ENCODE peak calls at places on chromosomes 2 and 18, in seven cellular contexts. W, Y, E, P, O, V and B are unnamed samples.

GRCh38 chr2:177396630-177397460 is 4.3 kb downstream of the AGPS start:
- DNase-seq in V (no peak), O (no peak), P (no peak), W (peak), E (no peak), Y (no peak), B (no peak)

GRCh38 chr2:241315879-241316700 is at the start of gene SEPTIN2:
- DNase-seq in P (peak), O (peak), W (peak), Y (peak), E (no peak), V (peak), B (peak)

GRCh38 chr2:145108385-145108784 is 588.5 kb upstream of the ZEB2 start:
- DNase-seq in E (no peak), Y (no peak), V (no peak), W (no peak), O (no peak), P (no peak), B (no peak)

GRCh38 chr2:149375801-149376349 is 45.5 kb downstream of the LYPD6 start:
- DNase-seq in Y (no peak), W (peak), P (no peak), E (no peak), O (no peak), V (no peak), B (no peak)

GRCh38 chr18:49858309-49859005 is 45.1 kb upstream of the ACAA2 start:
- DNase-seq in O (peak), E (peak), V (peak), W (peak), Y (peak), P (peak), B (no peak)

GRCh38 chr2:208280234-208280633 is 14.2 kb downstream of the PIKFYVE start:
- DNase-seq in P (no peak), W (no peak), E (no peak), Y (no peak), V (no peak), O (no peak), B (no peak)

GRCh38 chr2:136065384-136065783 is 52.6 kb downstream of the CXCR4 start:
- DNase-seq in E (no peak), Y (no peak), V (no peak), P (no peak), O (no peak), W (peak), B (no peak)

GRCh38 chr2:126408671-126409070 is 247.3 kb upstream of the GYPC start:
- DNase-seq in W (no peak), E (no peak), P (no peak), V (no peak), O (no peak), Y (no peak), B (no peak)

GRCh38 chr2:9273496-9273895 is 66.9 kb downstream of the ASAP2 start:
- DNase-seq in E (no peak), P (no peak), W (no peak), O (no peak), Y (no peak), V (no peak), B (no peak)

GRCh38 chr18:71237636-71238035 is 948.8 kb downstream of the SOCS6 start:
- DNase-seq in P (no peak), E (no peak), Y (no peak), O (no peak), W (no peak), V (no peak), B (no peak)

GRCh38 chr18:58363767-58364540 is 264.9 kb downstream of the ALPK2 start:
- DNase-seq in Y (no peak), V (no peak), P (no peak), O (no peak), W (peak), E (no peak), B (no peak)

GRCh38 chr2:57397550-57398360 is 648.9 kb upstream of the VRK2 start:
- DNase-seq in E (no peak), W (no peak), P (peak), O (no peak), Y (no peak), V (no peak), B (peak)

GRCh38 chr18:13120967-13121586 is 97.5 kb upstream of the LDLRAD4 start:
- DNase-seq in V (no peak), W (peak), E (no peak), O (no peak), Y (no peak), P (no peak), B (no peak)

GRCh38 chr2:38454081-38454480 is 77.0 kb upstream of the ATL2 start:
- DNase-seq in E (no peak), P (no peak), Y (no peak), W (no peak), V (no peak), O (no peak), B (no peak)

GRCh38 chr2:43333656-43334144 is 107.3 kb upstream of the ZFP36L2 start:
- DNase-seq in E (no peak), V (no peak), W (peak), O (no peak), Y (no peak), P (no peak), B (no peak)

GRCh38 chr18:48578289-48578688 is 39.5 kb downstream of the CTIF start:
- DNase-seq in W (no peak), Y (no peak), O (no peak), V (no peak), P (no peak), E (no peak), B (no peak)

GRCh38 chr2:216519154-216519762 is 20.6 kb downstream of the RPL37A start:
- DNase-seq in V (no peak), E (no peak), O (peak), W (peak), P (peak), Y (peak), B (no peak)

GRCh38 chr2:110106642-110107041 is 9.0 kb downstream of the MALL start:
- DNase-seq in O (no peak), W (peak), Y (no peak), V (no peak), P (no peak), E (no peak), B (no peak)

GRCh38 chr2:168517801-168518200 is 61.7 kb downstream of the CERS6 start:
- DNase-seq in E (no peak), W (no peak), V (no peak), O (no peak), P (no peak), Y (no peak), B (no peak)

GRCh38 chr2:175373001-175373727 is 191.7 kb upstream of the ATP5MC3 start:
- DNase-seq in O (no peak), P (no peak), Y (no peak), V (no peak), W (peak), E (no peak), B (no peak)

GRCh38 chr18:22570492-22570891 is 152.8 kb upstream of the CTAGE1 start:
- DNase-seq in W (no peak), O (no peak), Y (no peak), P (no peak), V (no peak), E (no peak), B (no peak)

GRCh38 chr2:134120718-134121630 is 132.9 kb upstream of the MGAT5 start:
- DNase-seq in Y (peak), E (peak), W (peak), O (peak), V (peak), P (peak), B (peak)

GRCh38 chr2:236507393-236508085 is 62.1 kb upstream of the ACKR3 start:
- DNase-seq in W (peak), Y (peak), P (peak), V (peak), E (peak), O (peak), B (peak)

GRCh38 chr2:223383315-223383714 is 218.8 kb downstream of the SCG2 start:
- DNase-seq in E (no peak), O (no peak), V (no peak), Y (no peak), W (peak), P (no peak), B (no peak)

GRCh38 chr2:202530038-202530437 is 104.7 kb upstream of the FAM117B start:
- DNase-seq in W (peak), P (no peak), Y (no peak), V (no peak), O (no peak), E (no peak), B (no peak)

GRCh38 chr2:105744091-105744908 is 412 bp upstream of the NCK2 start:
- DNase-seq in E (no peak), Y (peak), O (peak), P (peak), W (peak), V (no peak), B (peak)

GRCh38 chr2:123609077-123609476 is 416.0 kb upstream of the CNTNAP5 start:
- DNase-seq in Y (no peak), P (no peak), E (no peak), W (no peak), V (no peak), O (no peak), B (no peak)

GRCh38 chr2:224438726-224439125 is 36.8 kb upstream of the FAM124B start:
- DNase-seq in P (no peak), E (no peak), V (no peak), O (no peak), W (no peak), Y (no peak), B (no peak)

GRCh38 chr2:112154246-112155110 is 16.3 kb downstream of the FBLN7 start:
- DNase-seq in O (no peak), E (no peak), Y (peak), P (no peak), W (no peak), V (no peak), B (no peak)

GRCh38 chr18:74183110-74183509 is 34.8 kb downstream of the TIMM21 start:
- DNase-seq in V (no peak), O (no peak), E (no peak), Y (no peak), W (no peak), P (no peak), B (no peak)